ENCODE peak calls at places on chromosomes 16 and 17, in eight cellular contexts. One of them, this sample, is unnamed.

GRCh38 chr17:70523407-70523806 is 354.1 kb downstream of the KCNJ2 start:
- DNase-seq in esophagus squamous epithelium: no peak
- DNase-seq in breast epithelium: no peak
- DNase-seq in ovary: no peak
- DNase-seq in CD4-positive, CD25-positive, alpha-beta regulatory T cell: no peak
- DNase-seq in left ventricle myocardium inferior: no peak
- DNase-seq in CD8-positive, alpha-beta T cell: no peak
- DNase-seq in H1: no peak
- DNase-seq in this sample: no peak

GRCh38 chr16:4404247-4404966 is 12.0 kb downstream of the CORO7 start:
- DNase-seq in esophagus squamous epithelium: no peak
- DNase-seq in breast epithelium: no peak
- DNase-seq in ovary: peak; percentile 39
- DNase-seq in CD4-positive, CD25-positive, alpha-beta regulatory T cell: peak; percentile 40
- DNase-seq in left ventricle myocardium inferior: peak; percentile 32
- DNase-seq in CD8-positive, alpha-beta T cell: no peak
- DNase-seq in H1: peak; percentile 72
- DNase-seq in this sample: no peak

GRCh38 chr17:73987395-73987794 is 216.1 kb upstream of the RPL38 start:
- DNase-seq in esophagus squamous epithelium: no peak
- DNase-seq in breast epithelium: no peak
- DNase-seq in ovary: no peak
- DNase-seq in CD4-positive, CD25-positive, alpha-beta regulatory T cell: no peak
- DNase-seq in left ventricle myocardium inferior: no peak
- DNase-seq in CD8-positive, alpha-beta T cell: no peak
- DNase-seq in H1: no peak
- DNase-seq in this sample: no peak

GRCh38 chr16:12317121-12317810 is 340.7 kb downstream of the SNX29 start:
- DNase-seq in esophagus squamous epithelium: no peak
- DNase-seq in breast epithelium: no peak
- DNase-seq in ovary: no peak
- DNase-seq in CD4-positive, CD25-positive, alpha-beta regulatory T cell: no peak
- DNase-seq in left ventricle myocardium inferior: no peak
- DNase-seq in CD8-positive, alpha-beta T cell: no peak
- DNase-seq in H1: no peak
- DNase-seq in this sample: no peak

GRCh38 chr17:41500131-41500911 is 5.1 kb downstream of the KRT13 start:
- DNase-seq in esophagus squamous epithelium: no peak
- DNase-seq in breast epithelium: no peak
- DNase-seq in ovary: no peak
- DNase-seq in CD4-positive, CD25-positive, alpha-beta regulatory T cell: no peak
- DNase-seq in left ventricle myocardium inferior: no peak
- DNase-seq in CD8-positive, alpha-beta T cell: no peak
- DNase-seq in H1: no peak
- DNase-seq in this sample: no peak

GRCh38 chr16:85313541-85314208 is 201.4 kb upstream of the CIBAR2 start:
- DNase-seq in esophagus squamous epithelium: no peak
- DNase-seq in breast epithelium: no peak
- DNase-seq in ovary: no peak
- DNase-seq in CD4-positive, CD25-positive, alpha-beta regulatory T cell: no peak
- DNase-seq in left ventricle myocardium inferior: no peak
- DNase-seq in CD8-positive, alpha-beta T cell: no peak
- DNase-seq in H1: no peak
- DNase-seq in this sample: no peak

GRCh38 chr17:45314761-45315549 is 1.9 kb downstream of the MAP3K14 start:
- DNase-seq in esophagus squamous epithelium: no peak
- DNase-seq in breast epithelium: no peak
- DNase-seq in ovary: no peak
- DNase-seq in CD4-positive, CD25-positive, alpha-beta regulatory T cell: peak; percentile 52
- DNase-seq in left ventricle myocardium inferior: no peak
- DNase-seq in CD8-positive, alpha-beta T cell: no peak
- DNase-seq in H1: no peak
- DNase-seq in this sample: no peak

GRCh38 chr16:53036066-53036465 is 16.6 kb downstream of the CHD9NB start:
- DNase-seq in esophagus squamous epithelium: no peak
- DNase-seq in breast epithelium: no peak
- DNase-seq in ovary: no peak
- DNase-seq in CD4-positive, CD25-positive, alpha-beta regulatory T cell: no peak
- DNase-seq in left ventricle myocardium inferior: no peak
- DNase-seq in CD8-positive, alpha-beta T cell: no peak
- DNase-seq in H1: no peak
- DNase-seq in this sample: no peak

GRCh38 chr16:84677017-84677803 is 22.6 kb upstream of the USP10 start:
- DNase-seq in esophagus squamous epithelium: no peak
- DNase-seq in breast epithelium: no peak
- DNase-seq in ovary: no peak
- DNase-seq in CD4-positive, CD25-positive, alpha-beta regulatory T cell: no peak
- DNase-seq in left ventricle myocardium inferior: no peak
- DNase-seq in CD8-positive, alpha-beta T cell: no peak
- DNase-seq in H1: no peak
- DNase-seq in this sample: no peak

GRCh38 chr16:84277244-84277823 is 17.3 kb upstream of the WFDC1 start:
- DNase-seq in esophagus squamous epithelium: no peak
- DNase-seq in breast epithelium: no peak
- DNase-seq in ovary: peak; percentile 72
- DNase-seq in CD4-positive, CD25-positive, alpha-beta regulatory T cell: peak; percentile 63
- DNase-seq in left ventricle myocardium inferior: peak; percentile 64
- DNase-seq in CD8-positive, alpha-beta T cell: peak; percentile 75
- DNase-seq in H1: no peak
- DNase-seq in this sample: no peak

GRCh38 chr16:75312875-75313274 is 61.5 kb upstream of the BCAR1 start:
- DNase-seq in esophagus squamous epithelium: no peak
- DNase-seq in breast epithelium: no peak
- DNase-seq in ovary: no peak
- DNase-seq in CD4-positive, CD25-positive, alpha-beta regulatory T cell: no peak
- DNase-seq in left ventricle myocardium inferior: no peak
- DNase-seq in CD8-positive, alpha-beta T cell: no peak
- DNase-seq in H1: no peak
- DNase-seq in this sample: no peak

GRCh38 chr16:74793571-74793970 is 19.0 kb upstream of the FA2H start:
- DNase-seq in esophagus squamous epithelium: no peak
- DNase-seq in breast epithelium: no peak
- DNase-seq in ovary: no peak
- DNase-seq in CD4-positive, CD25-positive, alpha-beta regulatory T cell: no peak
- DNase-seq in left ventricle myocardium inferior: no peak
- DNase-seq in CD8-positive, alpha-beta T cell: no peak
- DNase-seq in H1: no peak
- DNase-seq in this sample: no peak

GRCh38 chr17:70484496-70484895 is 315.2 kb downstream of the KCNJ2 start:
- DNase-seq in esophagus squamous epithelium: no peak
- DNase-seq in breast epithelium: no peak
- DNase-seq in ovary: no peak
- DNase-seq in CD4-positive, CD25-positive, alpha-beta regulatory T cell: no peak
- DNase-seq in left ventricle myocardium inferior: no peak
- DNase-seq in CD8-positive, alpha-beta T cell: no peak
- DNase-seq in H1: no peak
- DNase-seq in this sample: no peak

GRCh38 chr16:86576591-86577313 is 1.6 kb upstream of the FOXL1 start:
- DNase-seq in esophagus squamous epithelium: no peak
- DNase-seq in breast epithelium: no peak
- DNase-seq in ovary: no peak
- DNase-seq in CD4-positive, CD25-positive, alpha-beta regulatory T cell: no peak
- DNase-seq in left ventricle myocardium inferior: no peak
- DNase-seq in CD8-positive, alpha-beta T cell: no peak
- DNase-seq in H1: no peak
- DNase-seq in this sample: no peak

GRCh38 chr16:89193576-89194293 is 6.6 kb downstream of the SLC22A31 start:
- DNase-seq in esophagus squamous epithelium: no peak
- DNase-seq in breast epithelium: no peak
- DNase-seq in ovary: peak; percentile 41
- DNase-seq in CD4-positive, CD25-positive, alpha-beta regulatory T cell: no peak
- DNase-seq in left ventricle myocardium inferior: no peak
- DNase-seq in CD8-positive, alpha-beta T cell: no peak
- DNase-seq in H1: no peak
- DNase-seq in this sample: no peak

GRCh38 chr16:55513616-55514015 is 4.7 kb downstream of the LPCAT2 start:
- DNase-seq in esophagus squamous epithelium: no peak
- DNase-seq in breast epithelium: no peak
- DNase-seq in ovary: no peak
- DNase-seq in CD4-positive, CD25-positive, alpha-beta regulatory T cell: no peak
- DNase-seq in left ventricle myocardium inferior: no peak
- DNase-seq in CD8-positive, alpha-beta T cell: no peak
- DNase-seq in H1: no peak
- DNase-seq in this sample: no peak

GRCh38 chr17:31645351-31645750 is 213.7 kb downstream of the COPRS start:
- DNase-seq in esophagus squamous epithelium: no peak
- DNase-seq in breast epithelium: no peak
- DNase-seq in ovary: no peak
- DNase-seq in CD4-positive, CD25-positive, alpha-beta regulatory T cell: no peak
- DNase-seq in left ventricle myocardium inferior: no peak
- DNase-seq in CD8-positive, alpha-beta T cell: no peak
- DNase-seq in H1: no peak
- DNase-seq in this sample: no peak

GRCh38 chr17:47280072-47280811 is 26.6 kb downstream of the ITGB3 start:
- DNase-seq in esophagus squamous epithelium: no peak
- DNase-seq in breast epithelium: no peak
- DNase-seq in ovary: no peak
- DNase-seq in CD4-positive, CD25-positive, alpha-beta regulatory T cell: no peak
- DNase-seq in left ventricle myocardium inferior: no peak
- DNase-seq in CD8-positive, alpha-beta T cell: no peak
- DNase-seq in H1: no peak
- DNase-seq in this sample: no peak

GRCh38 chr17:47615766-47616424 is 33.8 kb upstream of the KPNB1 start:
- DNase-seq in esophagus squamous epithelium: no peak
- DNase-seq in breast epithelium: no peak
- DNase-seq in ovary: no peak
- DNase-seq in CD4-positive, CD25-positive, alpha-beta regulatory T cell: peak; percentile 67
- DNase-seq in left ventricle myocardium inferior: no peak
- DNase-seq in CD8-positive, alpha-beta T cell: no peak
- DNase-seq in H1: no peak
- DNase-seq in this sample: no peak

GRCh38 chr17:41559548-41559947 is 12.3 kb downstream of the KRT9 start:
- DNase-seq in esophagus squamous epithelium: no peak
- DNase-seq in breast epithelium: no peak
- DNase-seq in ovary: no peak
- DNase-seq in CD4-positive, CD25-positive, alpha-beta regulatory T cell: no peak
- DNase-seq in left ventricle myocardium inferior: no peak
- DNase-seq in CD8-positive, alpha-beta T cell: no peak
- DNase-seq in H1: no peak
- DNase-seq in this sample: no peak

GRCh38 chr16:14369734-14370598 is 260.1 kb downstream of the PARN start:
- DNase-seq in esophagus squamous epithelium: no peak
- DNase-seq in breast epithelium: peak; percentile 26
- DNase-seq in ovary: peak; percentile 51
- DNase-seq in CD4-positive, CD25-positive, alpha-beta regulatory T cell: peak; percentile 5
- DNase-seq in left ventricle myocardium inferior: peak; percentile 57
- DNase-seq in CD8-positive, alpha-beta T cell: no peak
- DNase-seq in H1: no peak
- DNase-seq in this sample: no peak

GRCh38 chr16:27334192-27334764 is 20.5 kb downstream of the IL4R start:
- DNase-seq in esophagus squamous epithelium: no peak
- DNase-seq in breast epithelium: no peak
- DNase-seq in ovary: no peak
- DNase-seq in CD4-positive, CD25-positive, alpha-beta regulatory T cell: no peak
- DNase-seq in left ventricle myocardium inferior: no peak
- DNase-seq in CD8-positive, alpha-beta T cell: no peak
- DNase-seq in H1: no peak
- DNase-seq in this sample: no peak
- H3K36me3 ChIP-seq in esophagus squamous epithelium: peaks cover 86% of the 10 kb centered on the region
- H3K36me3 ChIP-seq in breast epithelium: no peaks in the 10 kb centered on the region
- H3K36me3 ChIP-seq in ovary: no peaks in the 10 kb centered on the region
- H3K36me3 ChIP-seq in CD4-positive, CD25-positive, alpha-beta regulatory T cell: peaks cover 51% of the 10 kb centered on the region
- H3K36me3 ChIP-seq in left ventricle myocardium inferior: peaks cover 27% of the 10 kb centered on the region
- H3K36me3 ChIP-seq in CD8-positive, alpha-beta T cell: peaks cover 42% of the 10 kb centered on the region
- H3K36me3 ChIP-seq in H1: no peaks in the 10 kb centered on the region
- H3K36me3 ChIP-seq in this sample: no peaks in the 10 kb centered on the region

GRCh38 chr16:68273896-68274295 is 9.6 kb downstream of the SLC7A6 start:
- DNase-seq in esophagus squamous epithelium: no peak
- DNase-seq in breast epithelium: no peak
- DNase-seq in ovary: no peak
- DNase-seq in CD4-positive, CD25-positive, alpha-beta regulatory T cell: no peak
- DNase-seq in left ventricle myocardium inferior: no peak
- DNase-seq in CD8-positive, alpha-beta T cell: no peak
- DNase-seq in H1: no peak
- DNase-seq in this sample: no peak

GRCh38 chr16:68274441-68274840 is 10.1 kb downstream of the SLC7A6 start:
- DNase-seq in esophagus squamous epithelium: no peak
- DNase-seq in breast epithelium: no peak
- DNase-seq in ovary: no peak
- DNase-seq in CD4-positive, CD25-positive, alpha-beta regulatory T cell: no peak
- DNase-seq in left ventricle myocardium inferior: no peak
- DNase-seq in CD8-positive, alpha-beta T cell: no peak
- DNase-seq in H1: no peak
- DNase-seq in this sample: no peak

GRCh38 chr16:68272501-68273209 is 8.3 kb downstream of the SLC7A6 start:
- DNase-seq in esophagus squamous epithelium: no peak
- DNase-seq in breast epithelium: no peak
- DNase-seq in ovary: no peak
- DNase-seq in CD4-positive, CD25-positive, alpha-beta regulatory T cell: peak; percentile 67
- DNase-seq in left ventricle myocardium inferior: no peak
- DNase-seq in CD8-positive, alpha-beta T cell: peak; percentile 77
- DNase-seq in H1: no peak
- DNase-seq in this sample: no peak

GRCh38 chr16:68275611-68276191 is 11.4 kb downstream of the SLC7A6 start:
- DNase-seq in esophagus squamous epithelium: no peak
- DNase-seq in breast epithelium: no peak
- DNase-seq in ovary: no peak
- DNase-seq in CD4-positive, CD25-positive, alpha-beta regulatory T cell: peak; percentile 80
- DNase-seq in left ventricle myocardium inferior: no peak
- DNase-seq in CD8-positive, alpha-beta T cell: peak; percentile 61
- DNase-seq in H1: no peak
- DNase-seq in this sample: no peak

GRCh38 chr16:68273459-68273858 is 9.1 kb downstream of the SLC7A6 start:
- DNase-seq in esophagus squamous epithelium: no peak
- DNase-seq in breast epithelium: no peak
- DNase-seq in ovary: no peak
- DNase-seq in CD4-positive, CD25-positive, alpha-beta regulatory T cell: no peak
- DNase-seq in left ventricle myocardium inferior: no peak
- DNase-seq in CD8-positive, alpha-beta T cell: no peak
- DNase-seq in H1: no peak
- DNase-seq in this sample: no peak
- H3K27ac ChIP-seq in esophagus squamous epithelium: no peak overlapping the region
- H3K27ac ChIP-seq in breast epithelium: peak overlapping the region; percentile 3
- H3K27ac ChIP-seq in ovary: no peak overlapping the region
- H3K27ac ChIP-seq in CD4-positive, CD25-positive, alpha-beta regulatory T cell: peak overlapping the region; percentile 82
- H3K27ac ChIP-seq in left ventricle myocardium inferior: peak overlapping the region; percentile 99
- H3K27ac ChIP-seq in CD8-positive, alpha-beta T cell: peak overlapping the region; percentile 42
- H3K27ac ChIP-seq in H1: no peak overlapping the region
- H3K27ac ChIP-seq in this sample: no peak overlapping the region

DNA sequence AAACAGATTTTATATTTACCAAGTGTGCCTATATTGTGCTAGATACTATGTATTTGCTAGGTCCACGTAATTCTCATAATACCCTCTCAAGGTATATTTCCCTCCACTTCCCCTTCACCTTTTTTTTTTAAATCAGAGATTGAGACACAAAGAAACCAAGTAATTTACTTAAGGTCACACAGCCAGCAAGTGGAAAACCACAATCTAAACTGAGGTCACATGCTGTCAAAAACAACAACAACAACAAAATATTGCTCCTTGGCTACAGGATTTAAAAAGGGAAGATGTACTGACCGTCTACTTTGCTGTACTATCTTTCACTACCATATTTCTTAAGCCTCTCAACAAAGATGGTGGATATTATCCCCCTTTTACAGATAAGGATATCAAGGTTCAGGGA is 15.8 kb downstream of the BLMH start:
- DNase-seq in esophagus squamous epithelium: no peak
- DNase-seq in breast epithelium: no peak
- DNase-seq in ovary: no peak
- DNase-seq in CD4-positive, CD25-positive, alpha-beta regulatory T cell: no peak
- DNase-seq in left ventricle myocardium inferior: no peak
- DNase-seq in CD8-positive, alpha-beta T cell: no peak
- DNase-seq in H1: no peak
- DNase-seq in this sample: no peak
- H3K36me3 ChIP-seq in esophagus squamous epithelium: peaks cover 98% of the 10 kb centered on the region
- H3K36me3 ChIP-seq in breast epithelium: peaks cover 6% of the 10 kb centered on the region
- H3K36me3 ChIP-seq in ovary: no peaks in the 10 kb centered on the region
- H3K36me3 ChIP-seq in CD4-positive, CD25-positive, alpha-beta regulatory T cell: peaks cover 55% of the 10 kb centered on the region
- H3K36me3 ChIP-seq in left ventricle myocardium inferior: peaks cover 79% of the 10 kb centered on the region
- H3K36me3 ChIP-seq in CD8-positive, alpha-beta T cell: peaks cover 32% of the 10 kb centered on the region
- H3K36me3 ChIP-seq in H1: peaks cover 6% of the 10 kb centered on the region
- H3K36me3 ChIP-seq in this sample: no peaks in the 10 kb centered on the region

GRCh38 chr16:57462978-57463362 is 491 bp downstream of the POLR2C start:
- DNase-seq in esophagus squamous epithelium: no peak
- DNase-seq in breast epithelium: no peak
- DNase-seq in ovary: no peak
- DNase-seq in CD4-positive, CD25-positive, alpha-beta regulatory T cell: peak; percentile 7
- DNase-seq in left ventricle myocardium inferior: no peak
- DNase-seq in CD8-positive, alpha-beta T cell: no peak
- DNase-seq in H1: no peak
- DNase-seq in this sample: no peak
- H3K27ac ChIP-seq in esophagus squamous epithelium: peak overlapping the region; percentile 93
- H3K27ac ChIP-seq in breast epithelium: peak overlapping the region; percentile 93
- H3K27ac ChIP-seq in ovary: peak overlapping the region; percentile 56
- H3K27ac ChIP-seq in CD4-positive, CD25-positive, alpha-beta regulatory T cell: peak overlapping the region; percentile 73
- H3K27ac ChIP-seq in left ventricle myocardium inferior: peak overlapping the region; percentile 88
- H3K27ac ChIP-seq in CD8-positive, alpha-beta T cell: peak overlapping the region; percentile 49
- H3K27ac ChIP-seq in H1: no peak overlapping the region
- H3K27ac ChIP-seq in this sample: no peak overlapping the region

This sample was measured in iPS DF 6.9.